ENCODE peak calls at places on chromosomes 12 and 14, in ten cellular contexts. C is RWPE2, G is IMR-90, Q is glutamatergic neuron, T is AG04450, W is DND-41, B is keratinocyte, M is upper lobe of left lung, R is spleen, S is astrocyte of the spinal cord. Z is an unnamed sample.
A peak's percentile ranks its signal among the peaks of the same experiment; 100 is the strongest.

GRCh38 chr12:98424726-98425401 is 90.5 kb upstream of the TMPO start:
- DNase-seq in C (peak; percentile 76), G (peak; percentile 73), Q (peak; percentile 64), T (peak; percentile 43), W (peak; percentile 67), B (peak; percentile 69), M (no peak), R (no peak), S (peak; percentile 79), Z (no peak)

GRCh38 chr12:115322275-115322674 is 638.3 kb upstream of the TBX3 start:
- DNase-seq in C (no peak), G (peak; percentile 76), Q (no peak), T (no peak), W (no peak), B (peak; percentile 81), M (no peak), R (no peak), S (peak; percentile 51), Z (no peak)

GRCh38 chr14:94213021-94213420 is 38.9 kb downstream of the PPP4R4 start:
- DNase-seq in C (no peak), G (peak; percentile 34), Q (no peak), T (no peak), W (no peak), B (peak; percentile 69), M (no peak), R (no peak), S (peak; percentile 44), Z (no peak)

GRCh38 chr14:98580131-98580678 is 691.8 kb downstream of the BCL11B start:
- DNase-seq in C (no peak), G (no peak), Q (no peak), T (no peak), W (peak; percentile 44), B (no peak), M (no peak), R (no peak), S (peak; percentile 0), Z (no peak)

GRCh38 chr14:36509056-36509917 is 10.7 kb downstream of the NKX2-1 start:
- DNase-seq in C (no peak), G (no peak), Q (no peak), T (no peak), W (no peak), B (no peak), M (no peak), R (no peak), S (no peak), Z (no peak)

GRCh38 chr12:6039894-6040601 is 84.4 kb downstream of the VWF start:
- DNase-seq in C (no peak), G (peak; percentile 74), Q (peak; percentile 70), T (peak; percentile 49), W (peak; percentile 53), B (peak; percentile 25), M (no peak), R (no peak), S (peak; percentile 72), Z (peak; percentile 25)

GRCh38 chr12:114902665-114903393 is 218.9 kb upstream of the TBX3 start:
- DNase-seq in C (no peak), G (peak; percentile 96), Q (no peak), T (peak; percentile 81), W (no peak), B (no peak), M (no peak), R (no peak), S (peak; percentile 90), Z (no peak)

GRCh38 chr14:61033851-61034250 is 52.8 kb downstream of the SLC38A6 start:
- DNase-seq in C (no peak), G (peak; percentile 58), Q (no peak), T (no peak), W (no peak), B (no peak), M (no peak), R (no peak), S (peak; percentile 28), Z (no peak)

GRCh38 chr14:94054401-94054800 is 26.6 kb downstream of the DDX24 start:
- DNase-seq in C (no peak), G (no peak), Q (no peak), T (no peak), W (no peak), B (no peak), M (no peak), R (peak; percentile 27), S (no peak), Z (no peak)

GRCh38 chr14:101836131-101836530 is 74.6 kb downstream of the PPP2R5C start:
- DNase-seq in C (no peak), G (peak; percentile 43), Q (no peak), T (no peak), W (no peak), B (no peak), M (no peak), R (no peak), S (peak; percentile 30), Z (no peak)

GRCh38 chr14:61064210-61064609 is 83.2 kb downstream of the SLC38A6 start:
- DNase-seq in C (no peak), G (no peak), Q (no peak), T (no peak), W (no peak), B (no peak), M (no peak), R (no peak), S (no peak), Z (no peak)

GRCh38 chr12:58640314-58640713 is 280.0 kb downstream of the LRIG3 start:
- DNase-seq in C (no peak), G (peak; percentile 60), Q (no peak), T (no peak), W (no peak), B (no peak), M (no peak), R (no peak), S (no peak), Z (no peak)

GRCh38 chr12:6965026-6965661 is 5.3 kb downstream of the PHB2 start:
- DNase-seq in C (peak; percentile 85), G (peak; percentile 82), Q (peak; percentile 87), T (peak; percentile 79), W (peak; percentile 82), B (no peak), M (no peak), R (peak; percentile 97), S (peak; percentile 85), Z (no peak)

GRCh38 chr12:108733132-108733531 is 1.8 kb upstream of the CORO1C start:
- DNase-seq in C (no peak), G (no peak), Q (no peak), T (no peak), W (no peak), B (no peak), M (no peak), R (peak; percentile 77), S (no peak), Z (no peak)

GRCh38 chr12:40632171-40632570 is 60.1 kb upstream of the CNTN1 start:
- DNase-seq in C (no peak), G (no peak), Q (no peak), T (no peak), W (no peak), B (no peak), M (no peak), R (no peak), S (no peak), Z (no peak)

GRCh38 chr12:132423251-132424117 is 66.5 kb upstream of the FBRSL1 start:
- DNase-seq in C (no peak), G (no peak), Q (peak; percentile 61), T (no peak), W (peak; percentile 40), B (no peak), M (peak; percentile 80), R (peak; percentile 81), S (no peak), Z (no peak)

GRCh38 chr14:73809386-73809785 is 42.2 kb upstream of the PTGR2 start:
- DNase-seq in C (no peak), G (no peak), Q (peak; percentile 54), T (no peak), W (no peak), B (no peak), M (no peak), R (no peak), S (no peak), Z (no peak)

GRCh38 chr12:26080911-26081310 is 43.9 kb downstream of the BHLHE41 start:
- DNase-seq in C (no peak), G (no peak), Q (no peak), T (no peak), W (no peak), B (no peak), M (no peak), R (no peak), S (no peak), Z (no peak)

DNA sequence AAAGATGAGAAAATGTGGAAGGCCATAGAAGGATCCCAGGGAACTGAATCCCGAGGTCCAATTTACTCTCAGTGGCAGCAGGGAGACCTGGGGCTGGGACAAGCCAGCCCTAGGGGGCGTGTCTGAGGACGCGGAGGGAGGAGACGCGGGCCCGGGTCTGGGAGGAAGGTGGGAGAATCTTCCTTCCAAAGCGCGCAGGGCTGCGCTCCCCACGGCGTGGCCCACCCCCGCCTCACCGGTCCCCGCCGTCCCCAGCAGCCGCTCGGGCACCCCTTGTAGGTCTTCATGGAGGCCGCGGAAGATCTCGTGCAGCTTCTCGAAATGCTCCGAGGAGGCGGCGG is 323 bp downstream of the VTI1B start:
- DNase-seq in C (peak; percentile 78), G (peak; percentile 45), Q (peak; percentile 88), T (no peak), W (peak; percentile 74), B (no peak), M (no peak), R (peak; percentile 93), S (peak; percentile 49), Z (no peak)
- TF ChIP-seq CTCF in C (peak; percentile 8), G (peak; percentile 10), Q (no peak), T (peak; percentile 36), W (peak; percentile 34), B (no peak), M (peak; percentile 14), R (peak; percentile 15), S (peak; percentile 22), Z (peak; percentile 71)

GRCh38 chr14:59189281-59189821 is 884 bp downstream of the DAAM1 start:
- DNase-seq in C (peak; percentile 62), G (peak; percentile 18), Q (peak; percentile 46), T (no peak), W (peak; percentile 23), B (no peak), M (peak; percentile 88), R (peak; percentile 88), S (no peak), Z (peak; percentile 86)
- TF ChIP-seq CTCF in C (no peak), G (no peak), Q (no peak), T (no peak), W (no peak), B (no peak), M (no peak), R (no peak), S (peak; percentile 12), Z (peak; percentile 46)

DNA sequence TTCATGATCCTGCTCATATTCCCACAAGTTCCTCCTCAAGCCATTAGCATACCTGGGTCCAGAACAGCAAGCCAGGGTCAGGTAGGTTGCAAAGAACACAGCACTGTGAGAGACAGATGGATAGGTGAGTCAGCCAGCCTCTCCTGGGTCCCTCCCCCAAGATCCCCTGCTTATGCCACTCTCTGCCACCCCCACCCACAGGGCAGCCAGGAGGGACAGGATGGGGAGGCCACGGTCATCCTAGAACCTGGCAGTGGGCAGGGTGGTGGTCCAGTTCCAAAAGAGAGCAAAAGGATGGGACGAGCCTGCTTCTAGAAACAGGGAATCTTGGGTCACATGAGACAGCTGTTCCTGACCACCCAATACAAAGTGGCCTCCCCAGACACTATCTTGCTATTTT is 12.7 kb downstream of the FAIM2 start:
- DNase-seq in C (peak; percentile 20), G (no peak), Q (no peak), T (no peak), W (no peak), B (no peak), M (no peak), R (no peak), S (no peak), Z (peak; percentile 43)
- TF ChIP-seq CTCF in C (no peak), G (no peak), Q (no peak), T (no peak), W (no peak), B (no peak), M (no peak), R (no peak), S (no peak), Z (no peak)

GRCh38 chr12:53493610-53494391 is 5.5 kb downstream of the MAP3K12 start:
- DNase-seq in C (no peak), G (no peak), Q (peak; percentile 69), T (no peak), W (no peak), B (no peak), M (no peak), R (no peak), S (no peak), Z (no peak)
- TF ChIP-seq CTCF in C (no peak), G (no peak), Q (no peak), T (no peak), W (no peak), B (no peak), M (no peak), R (no peak), S (no peak), Z (no peak)